ENCODE peak calls at places on chromosomes 3 and 15, in five cellular contexts. P is mesendoderm, R is mesenchymal stem cell, L is neuronal stem cell, Z is trophoblast cell. N is an unnamed sample.

GRCh38 chr15:55780292-55780691 is 37.3 kb upstream of the PRTG start:
- DNase-seq in P (no peak), R (no peak), L (no peak), Z (no peak), N (no peak)

GRCh38 chr15:29612701-29613100 is 209.6 kb downstream of the TJP1 start:
- DNase-seq in P (peak), R (peak), L (no peak), Z (peak), N (no peak)

GRCh38 chr15:77409259-77410156 is 10.4 kb downstream of the PEAK1 start:
- DNase-seq in P (no peak), R (peak), L (no peak), Z (no peak), N (no peak)

GRCh38 chr3:11167590-11167989 is 13.3 kb downstream of the HRH1 start:
- DNase-seq in P (no peak), R (no peak), L (no peak), Z (no peak), N (no peak)

GRCh38 chr3:81530180-81530939 is 231.1 kb downstream of the GBE1 start:
- DNase-seq in P (no peak), R (no peak), L (no peak), Z (no peak), N (no peak)

GRCh38 chr15:69170597-69170996 is 10.2 kb downstream of the GLCE start:
- DNase-seq in P (no peak), R (no peak), L (no peak), Z (no peak), N (no peak)

GRCh38 chr15:95169701-95170459 is 938.5 kb downstream of the MCTP2 start:
- DNase-seq in P (no peak), R (no peak), L (no peak), Z (no peak), N (no peak)

GRCh38 chr3:28317438-28318022 is 31.0 kb upstream of the ZCWPW2 start:
- DNase-seq in P (peak), R (peak), L (peak), Z (no peak), N (no peak)

GRCh38 chr15:50003786-50004334 is 115.2 kb downstream of the ATP8B4 start:
- DNase-seq in P (peak), R (peak), L (peak), Z (peak), N (peak)

GRCh38 chr3:184598220-184598927 is 36.8 kb downstream of the EPHB3 start:
- DNase-seq in P (no peak), R (no peak), L (no peak), Z (no peak), N (no peak)

GRCh38 chr3:66261318-66261717 is 40.5 kb downstream of the SLC25A26 start:
- DNase-seq in P (peak), R (peak), L (no peak), Z (no peak), N (no peak)

GRCh38 chr3:128245460-128245859 is 92.2 kb downstream of the EEFSEC start:
- DNase-seq in P (no peak), R (no peak), L (no peak), Z (no peak), N (no peak)

GRCh38 chr3:86547697-86548096 is 443.3 kb downstream of the VGLL3 start:
- DNase-seq in P (peak), R (no peak), L (no peak), Z (no peak), N (peak)

GRCh38 chr3:97658670-97659285 is 105.8 kb upstream of the ARL6 start:
- DNase-seq in P (peak), R (peak), L (peak), Z (no peak), N (no peak)

GRCh38 chr15:91872356-91873132 is 19.0 kb downstream of the SLCO3A1 start:
- DNase-seq in P (no peak), R (no peak), L (no peak), Z (no peak), N (no peak)

GRCh38 chr15:85764649-85765277 is 30.0 kb downstream of the KLHL25 start:
- DNase-seq in P (no peak), R (no peak), L (no peak), Z (no peak), N (no peak)

GRCh38 chr3:97949743-97950142 is 22.5 kb downstream of the RIOX2 start:
- DNase-seq in P (no peak), R (no peak), L (no peak), Z (no peak), N (no peak)

GRCh38 chr15:98650871-98651481 is 2.6 kb downstream of the IGF1R start:
- DNase-seq in P (peak), R (peak), L (no peak), Z (peak), N (no peak)

GRCh38 chr3:156963096-156963495 is 136.9 kb downstream of the LEKR1 start:
- DNase-seq in P (no peak), R (no peak), L (no peak), Z (no peak), N (no peak)

GRCh38 chr15:57769266-57769665 is 62.8 kb downstream of the POLR2M start:
- DNase-seq in P (no peak), R (peak), L (no peak), Z (peak), N (no peak)

GRCh38 chr15:68553994-68554715 is 24.6 kb upstream of the CORO2B start:
- DNase-seq in P (peak), R (peak), L (peak), Z (peak), N (peak)

GRCh38 chr3:13091898-13092620 is 18.8 kb upstream of the IQSEC1 start:
- DNase-seq in P (peak), R (peak), L (peak), Z (peak), N (peak)

GRCh38 chr15:90917569-90917968 is 14.5 kb downstream of the MAN2A2 start:
- DNase-seq in P (no peak), R (no peak), L (no peak), Z (no peak), N (no peak)

GRCh38 chr3:27568393-27568792 is 84.2 kb upstream of the SLC4A7 start:
- DNase-seq in P (no peak), R (no peak), L (no peak), Z (no peak), N (no peak)

GRCh38 chr3:55792010-55792409 is 304.9 kb upstream of the WNT5A start:
- DNase-seq in P (no peak), R (peak), L (no peak), Z (no peak), N (no peak)

GRCh38 chr3:128269131-128269775 is 116.0 kb downstream of the EEFSEC start:
- DNase-seq in P (no peak), R (no peak), L (no peak), Z (no peak), N (peak)

GRCh38 chr3:187020376-187020775 is 90.0 kb downstream of the ST6GAL1 start:
- DNase-seq in P (no peak), R (no peak), L (no peak), Z (no peak), N (no peak)

GRCh38 chr15:67024998-67025368 is 40.4 kb upstream of the SMAD3 start:
- DNase-seq in P (no peak), R (peak), L (no peak), Z (no peak), N (no peak)

GRCh38 chr15:67023517-67024321 is 41.7 kb upstream of the SMAD3 start:
- DNase-seq in P (no peak), R (no peak), L (no peak), Z (peak), N (no peak)

GRCh38 chr15:67022587-67022986 is 42.8 kb upstream of the SMAD3 start:
- DNase-seq in P (no peak), R (no peak), L (no peak), Z (no peak), N (no peak)

GRCh38 chr15:67025719-67026118 is 39.7 kb upstream of the SMAD3 start:
- DNase-seq in P (no peak), R (peak), L (no peak), Z (no peak), N (peak)

GRCh38 chr15:67024322-67024997 is 40.9 kb upstream of the SMAD3 start:
- DNase-seq in P (peak), R (peak), L (no peak), Z (peak), N (no peak)
- H4K8ac ChIP-seq in P (no peak), R (peak), L (no peak), Z (peak), N (no peak)

GRCh38 chr3:53144446-53144845 is 14.2 kb upstream of the RFT1 start:
- DNase-seq in P (no peak), R (no peak), L (no peak), Z (no peak), N (no peak)
- H4K8ac ChIP-seq in P (no peak), R (no peak), L (no peak), Z (no peak), N (no peak)

DNA sequence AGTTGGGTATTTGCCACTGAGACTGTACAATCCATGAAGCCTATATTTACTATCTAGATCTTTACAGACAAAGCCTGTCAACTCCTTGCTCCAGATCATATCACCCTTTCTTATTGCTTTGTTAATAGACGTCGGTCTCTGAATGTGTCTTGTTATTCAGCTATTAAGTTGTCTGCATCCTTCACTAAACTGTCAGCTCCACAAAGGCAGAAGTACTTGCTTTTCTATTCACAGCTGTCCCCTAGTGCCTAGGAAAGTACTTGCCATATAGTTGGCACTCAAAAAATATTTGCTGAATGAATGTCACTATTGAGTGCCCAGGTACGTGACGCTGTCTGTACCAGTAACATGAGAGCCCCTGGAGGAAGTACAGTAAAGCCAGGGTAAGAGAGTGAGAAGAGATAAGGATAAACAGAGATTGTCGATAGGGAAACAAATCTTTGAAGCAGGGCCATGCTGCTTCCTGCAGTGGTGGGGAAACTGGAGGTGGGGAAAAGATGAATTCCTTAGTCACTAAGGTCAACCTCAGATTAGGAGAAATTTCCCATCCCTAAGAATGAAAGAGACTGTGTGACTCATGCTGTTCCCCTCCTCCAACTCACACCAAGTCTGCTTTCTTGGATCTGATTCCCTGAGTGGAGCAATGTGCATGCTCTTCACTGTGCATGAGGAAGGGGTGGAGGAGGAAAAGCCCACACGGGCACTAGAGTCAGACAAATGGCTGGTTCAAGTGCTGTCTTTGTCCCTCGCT is 36.3 kb downstream of the PRICKLE2 start:
- DNase-seq in P (peak), R (peak), L (no peak), Z (peak), N (no peak)
- H4K8ac ChIP-seq in P (no peak), R (no peak), L (no peak), Z (no peak), N (no peak)

GRCh38 chr3:43215138-43215537 is 71.2 kb upstream of the SNRK start:
- DNase-seq in P (no peak), R (no peak), L (no peak), Z (no peak), N (no peak)
- H4K8ac ChIP-seq in P (no peak), R (no peak), L (no peak), Z (no peak), N (no peak)

DNA sequence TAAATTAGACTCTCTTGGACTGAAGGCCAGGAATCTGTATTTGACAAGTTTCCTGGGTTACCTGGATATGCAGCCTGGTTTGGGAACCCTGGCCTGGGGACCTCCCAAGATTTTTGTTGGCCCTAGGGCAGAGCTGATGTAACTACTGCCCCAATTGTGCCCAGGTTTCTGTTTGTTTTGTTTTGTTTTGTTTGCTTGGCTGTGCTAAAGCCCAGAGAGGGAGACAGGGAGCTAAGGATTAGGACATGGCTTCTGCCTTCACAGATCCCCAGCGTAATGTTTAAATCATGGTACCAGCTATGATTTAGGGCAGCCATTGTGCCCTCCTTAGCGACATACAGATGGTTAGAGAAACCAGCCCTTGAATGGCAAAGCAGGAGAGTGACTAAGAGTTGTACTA is 47.6 kb downstream of the ABHD5 start:
- DNase-seq in P (no peak), R (no peak), L (no peak), Z (no peak), N (no peak)
- H4K8ac ChIP-seq in P (no peak), R (no peak), L (no peak), Z (no peak), N (no peak)

GRCh38 chr3:15633766-15634588 is 32.4 kb downstream of the BTD start:
- DNase-seq in P (no peak), R (peak), L (no peak), Z (no peak), N (no peak)

GRCh38 chr3:15636028-15636709 is 34.6 kb downstream of the BTD start:
- DNase-seq in P (no peak), R (peak), L (no peak), Z (peak), N (no peak)

GRCh38 chr3:15637131-15637951 is 35.8 kb downstream of the BTD start:
- DNase-seq in P (no peak), R (peak), L (no peak), Z (no peak), N (no peak)

GRCh38 chr3:15633159-15633558 is 31.6 kb downstream of the BTD start:
- DNase-seq in P (no peak), R (no peak), L (no peak), Z (no peak), N (no peak)

DNA sequence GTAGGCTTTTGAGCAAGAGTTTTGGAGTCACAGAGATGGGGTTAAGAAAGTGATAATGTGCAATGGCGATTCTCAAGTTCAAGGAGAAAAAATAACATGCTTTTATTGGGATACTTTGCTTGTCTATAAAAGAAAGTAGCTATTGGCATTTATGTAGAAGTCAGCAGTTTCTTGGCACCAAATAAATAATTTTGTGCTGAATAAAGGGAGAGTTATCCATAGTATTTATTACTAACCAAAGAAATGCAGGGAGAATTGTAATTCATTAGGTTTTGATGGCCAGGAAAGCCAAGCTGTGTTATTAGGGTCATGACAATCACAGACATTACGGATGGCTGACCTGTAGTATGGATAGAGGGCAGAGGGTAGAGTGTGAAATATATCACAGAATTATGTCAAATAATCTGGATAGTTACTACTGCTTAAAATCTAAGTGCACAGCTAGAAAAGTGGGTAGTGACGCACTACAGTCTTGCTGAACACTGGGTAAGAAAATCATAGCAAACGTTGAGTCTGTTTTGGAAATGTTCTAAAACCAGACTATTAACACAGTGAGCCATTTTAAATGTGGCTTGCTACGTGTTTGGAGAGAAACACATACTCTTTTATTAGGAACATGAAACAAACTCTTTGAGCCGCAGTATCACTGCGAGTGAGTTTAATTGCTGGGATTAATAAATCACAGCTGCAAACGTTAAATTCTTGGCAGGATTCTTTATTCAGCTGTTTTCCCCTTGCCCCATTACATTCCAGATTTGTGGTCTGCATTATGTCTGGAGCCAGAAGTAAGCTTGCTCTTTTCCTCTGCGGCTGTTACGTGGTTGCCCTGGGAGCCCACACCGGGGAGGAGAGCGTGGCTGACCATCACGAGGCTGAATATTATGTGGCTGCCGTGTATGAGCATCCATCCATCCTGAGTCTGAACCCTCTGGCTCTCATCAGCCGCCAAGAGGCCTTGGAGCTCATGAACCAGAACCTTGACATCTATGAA is 33.4 kb downstream of the BTD start:
- DNase-seq in P (no peak), R (peak), L (no peak), Z (no peak), N (no peak)
- H4K8ac ChIP-seq in P (no peak), R (peak), L (no peak), Z (no peak), N (no peak)

GRCh38 chr3:17741621-17742091 is 775 bp downstream of the TBC1D5 start:
- DNase-seq in P (peak), R (no peak), L (no peak), Z (peak), N (no peak)

GRCh38 chr3:17742837-17743659 is 617 bp upstream of the TBC1D5 start:
- DNase-seq in P (no peak), R (no peak), L (no peak), Z (no peak), N (peak)

GRCh38 chr3:17743660-17743995 is 1.2 kb upstream of the TBC1D5 start:
- DNase-seq in P (no peak), R (no peak), L (no peak), Z (no peak), N (no peak)

GRCh38 chr3:17740703-17741102 is 1.7 kb downstream of the TBC1D5 start:
- DNase-seq in P (peak), R (peak), L (no peak), Z (no peak), N (no peak)

DNA sequence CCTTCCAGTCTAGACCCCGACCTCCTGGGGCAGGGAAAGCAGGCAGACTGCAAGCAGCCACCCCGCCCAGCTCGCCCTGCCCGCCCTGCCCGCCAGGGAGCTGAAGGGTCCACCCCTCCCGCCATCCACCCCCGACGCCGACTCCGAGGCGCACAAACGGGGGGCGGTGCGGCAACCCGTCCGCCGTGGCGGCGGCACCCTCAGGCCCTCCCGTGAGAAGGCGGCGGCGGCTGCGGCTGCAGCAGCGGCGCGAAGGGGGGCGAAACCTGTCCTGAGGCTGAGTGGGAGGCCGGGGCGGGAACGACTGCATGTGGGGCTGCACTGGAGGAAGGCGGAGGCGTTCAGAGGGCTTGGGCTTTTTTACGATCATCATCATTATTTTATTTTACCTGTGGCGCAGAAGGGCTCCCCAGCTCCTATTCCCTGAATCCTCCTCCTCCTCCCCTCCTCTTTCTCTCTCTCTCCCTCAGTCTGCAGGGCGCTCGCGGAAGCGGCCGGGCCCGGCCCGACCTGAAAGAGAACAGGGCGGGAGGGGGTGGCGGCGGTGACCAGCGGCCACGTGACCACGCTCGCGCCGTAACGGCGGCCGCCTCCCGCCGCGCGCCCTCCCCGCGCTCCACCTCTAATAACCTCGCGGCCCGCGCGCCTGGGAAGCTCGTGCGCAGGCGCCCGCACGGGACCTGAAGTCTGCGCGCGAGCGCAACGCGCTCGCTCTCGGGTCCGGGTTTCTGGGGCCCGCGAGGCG is at the start of gene TBC1D5:
- DNase-seq in P (peak), R (peak), L (peak), Z (peak), N (peak)
- H4K8ac ChIP-seq in P (peak), R (peak), L (no peak), Z (peak), N (no peak)

DNA sequence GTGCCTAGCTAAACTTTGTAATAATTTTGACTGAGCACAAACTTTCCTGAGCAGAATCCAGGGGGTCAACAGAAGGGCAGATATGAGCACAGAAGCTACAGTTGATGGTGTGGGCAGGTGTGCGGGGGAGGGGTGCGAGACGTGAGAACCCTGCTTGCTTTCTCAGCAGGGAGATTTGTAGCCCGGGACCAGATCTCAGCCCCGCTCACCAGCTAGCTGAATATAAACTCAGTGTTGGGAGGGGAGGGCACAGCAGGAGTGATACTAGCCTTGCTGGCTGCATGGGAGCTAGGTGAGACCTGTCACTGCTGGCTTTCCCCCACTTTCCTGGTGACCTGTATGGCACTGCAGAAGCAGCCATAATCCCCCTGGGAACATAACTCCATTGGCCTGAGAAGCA is 83.4 kb downstream of the CLDN1 start:
- DNase-seq in P (peak), R (no peak), L (no peak), Z (no peak), N (no peak)
- H4K8ac ChIP-seq in P (no peak), R (no peak), L (no peak), Z (no peak), N (no peak)

GRCh38 chr3:123755508-123755907 is 128.6 kb downstream of the MYLK start:
- DNase-seq in P (no peak), R (no peak), L (no peak), Z (no peak), N (no peak)
- H4K8ac ChIP-seq in P (no peak), R (peak), L (no peak), Z (no peak), N (no peak)

GRCh38 chr3:78858910-78859309 is 908.9 kb downstream of the ROBO1 start:
- DNase-seq in P (no peak), R (peak), L (no peak), Z (no peak), N (no peak)

GRCh38 chr3:78857494-78858111 is 910.2 kb downstream of the ROBO1 start:
- DNase-seq in P (no peak), R (no peak), L (no peak), Z (no peak), N (no peak)

GRCh38 chr3:78861156-78861555 is 906.6 kb downstream of the ROBO1 start:
- DNase-seq in P (no peak), R (no peak), L (no peak), Z (no peak), N (no peak)

GRCh38 chr3:78858165-78858564 is 909.6 kb downstream of the ROBO1 start:
- DNase-seq in P (no peak), R (no peak), L (no peak), Z (no peak), N (no peak)

GRCh38 chr3:78860567-78860966 is 907.2 kb downstream of the ROBO1 start:
- DNase-seq in P (no peak), R (no peak), L (no peak), Z (no peak), N (no peak)
- H4K8ac ChIP-seq in P (no peak), R (no peak), L (no peak), Z (no peak), N (no peak)